ENCODE peak calls at places on chromosomes 2 and 18, in six cellular contexts. Y is DND-41; D is right atrium auricular region; O is breast epithelium; L is mammary epithelial cell; S is CD8-positive, alpha-beta memory T cell. M is an unnamed sample.
A peak's percentile ranks its signal among the peaks of the same experiment; 100 is the strongest.

GRCh38 chr2:188969236-188970032 is 4.7 kb upstream of the COL3A1 start:
- DNase-seq in Y (no peak), D (no peak), O (no peak), L (no peak), S (no peak), M (no peak)

GRCh38 chr2:24853046-24853445 is 59.8 kb downstream of the CENPO start:
- DNase-seq in Y (no peak), D (no peak), O (no peak), L (no peak), S (no peak), M (no peak)

GRCh38 chr2:23506460-23507266 is 121.7 kb downstream of the KLHL29 start:
- DNase-seq in Y (no peak), D (no peak), O (no peak), L (no peak), S (no peak), M (no peak)

GRCh38 chr2:3503046-3503445 is 16.3 kb downstream of the ADI1 start:
- DNase-seq in Y (no peak), D (no peak), O (no peak), L (no peak), S (no peak), M (no peak)

GRCh38 chr2:61910603-61911002 is 5.1 kb downstream of the COMMD1 start:
- DNase-seq in Y (no peak), D (no peak), O (no peak), L (no peak), S (no peak), M (no peak)

GRCh38 chr2:68824831-68825230 is 46.4 kb downstream of the BMP10 start:
- DNase-seq in Y (no peak), D (no peak), O (no peak), L (peak; percentile 63), S (no peak), M (no peak)

GRCh38 chr2:239949079-239949478 is 76.1 kb downstream of the NDUFA10 start:
- DNase-seq in Y (no peak), D (no peak), O (peak; percentile 1), L (no peak), S (no peak), M (no peak)

GRCh38 chr2:190447766-190448165 is 39.6 kb downstream of the MFSD6 start:
- DNase-seq in Y (no peak), D (no peak), O (no peak), L (no peak), S (no peak), M (no peak)

GRCh38 chr2:28277466-28277865 is 115.2 kb upstream of the FOSL2 start:
- DNase-seq in Y (no peak), D (no peak), O (no peak), L (no peak), S (no peak), M (no peak)

GRCh38 chr2:152347076-152347475 is 12.1 kb downstream of the FMNL2 start:
- DNase-seq in Y (no peak), D (no peak), O (no peak), L (peak; percentile 97), S (no peak), M (no peak)

GRCh38 chr2:164388511-164388910 is 232.8 kb downstream of the GRB14 start:
- DNase-seq in Y (no peak), D (no peak), O (no peak), L (peak; percentile 77), S (no peak), M (no peak)

DNA sequence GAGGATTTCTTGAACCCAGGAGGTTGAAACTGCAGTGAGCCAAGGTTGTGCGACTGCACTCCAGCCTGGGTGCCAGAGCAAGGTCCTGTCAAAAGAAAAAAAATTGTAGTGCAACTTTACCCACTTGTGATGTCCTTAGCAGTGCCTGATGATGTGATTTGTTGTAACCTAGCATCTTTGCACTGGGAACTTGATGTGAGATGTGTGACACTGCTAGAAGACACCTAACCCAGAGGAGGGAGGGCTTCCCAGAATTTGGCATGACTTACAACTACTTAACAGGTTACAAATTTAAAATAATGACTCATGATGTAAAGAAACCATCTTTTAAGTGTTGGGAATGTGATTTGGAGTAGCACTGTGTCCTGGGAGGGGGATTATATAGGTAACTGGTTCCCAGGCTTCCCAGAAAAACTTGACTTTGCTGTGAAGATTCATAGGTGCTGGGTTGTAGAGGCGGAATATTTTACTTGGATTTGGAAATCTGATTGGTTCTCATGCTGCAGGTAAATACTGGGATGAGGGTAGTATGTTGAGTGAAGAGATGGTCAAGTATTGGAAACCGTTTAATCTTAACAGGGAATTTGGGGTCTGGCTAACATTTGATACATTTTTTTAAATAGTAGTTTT is 3.7 kb downstream of the EEF1B2 start:
- DNase-seq in Y (no peak), D (no peak), O (no peak), L (no peak), S (no peak), M (no peak)
- H3K27ac ChIP-seq in Y (no peak overlapping the region), D (no peak overlapping the region), O (no peak overlapping the region), L (no peak overlapping the region), S (no peak overlapping the region), M (no peak overlapping the region)

GRCh38 chr2:42572297-42573081 is 4.1 kb downstream of the MTA3 start:
- DNase-seq in Y (no peak), D (no peak), O (no peak), L (peak; percentile 48), S (no peak), M (no peak)
- H3K4me3 ChIP-seq in Y (no peak overlapping the region), D (no peak overlapping the region), O (no peak overlapping the region), L (no peak overlapping the region), S (no peak overlapping the region), M (no peak overlapping the region)

GRCh38 chr2:176123847-176124273 is 1.3 kb downstream of the HOXD9 start:
- DNase-seq in Y (no peak), D (no peak), O (peak; percentile 45), L (no peak), S (no peak), M (no peak)
- H3K4me1 ChIP-seq in Y (peaks cover 4% of the 10 kb centered on the region), D (peaks cover 25% of the 10 kb centered on the region), O (no peaks in the 10 kb centered on the region), L (peaks cover 8% of the 10 kb centered on the region), S (peaks cover 8% of the 10 kb centered on the region), M (peaks cover 22% of the 10 kb centered on the region)

GRCh38 chr2:127035212-127035611 is 71.7 kb downstream of the BIN1 start:
- DNase-seq in Y (no peak), D (no peak), O (no peak), L (no peak), S (no peak), M (no peak)

GRCh38 chr2:127037456-127037855 is 69.5 kb downstream of the BIN1 start:
- DNase-seq in Y (no peak), D (no peak), O (no peak), L (no peak), S (no peak), M (no peak)

GRCh38 chr2:127034056-127034455 is 72.9 kb downstream of the BIN1 start:
- DNase-seq in Y (no peak), D (peak; percentile 32), O (no peak), L (no peak), S (no peak), M (no peak)

GRCh38 chr2:127029652-127030051 is 77.3 kb downstream of the BIN1 start:
- DNase-seq in Y (no peak), D (no peak), O (no peak), L (no peak), S (no peak), M (no peak)

GRCh38 chr2:127032601-127033000 is 74.4 kb downstream of the BIN1 start:
- DNase-seq in Y (no peak), D (no peak), O (no peak), L (no peak), S (no peak), M (no peak)
- H3K27ac ChIP-seq in Y (no peak overlapping the region), D (no peak overlapping the region), O (no peak overlapping the region), L (no peak overlapping the region), S (no peak overlapping the region), M (no peak overlapping the region)

GRCh38 chr2:96305091-96305978 is at the start of gene SNRNP200:
- DNase-seq in Y (peak; percentile 93), D (peak; percentile 86), O (peak; percentile 83), L (peak; percentile 84), S (peak; percentile 93), M (peak; percentile 93)

GRCh38 chr2:96304606-96305005 is 740 bp downstream of the SNRNP200 start:
- DNase-seq in Y (no peak), D (no peak), O (no peak), L (no peak), S (no peak), M (no peak)

GRCh38 chr2:96308248-96308647 is 2.9 kb upstream of the SNRNP200 start:
- DNase-seq in Y (no peak), D (no peak), O (no peak), L (no peak), S (no peak), M (no peak)

GRCh38 chr2:96305979-96306308 is 598 bp upstream of the SNRNP200 start:
- DNase-seq in Y (no peak), D (no peak), O (no peak), L (no peak), S (no peak), M (peak; percentile 16)

GRCh38 chr2:96306370-96306769 is 1.0 kb upstream of the SNRNP200 start:
- DNase-seq in Y (no peak), D (no peak), O (no peak), L (no peak), S (no peak), M (no peak)
- H3K4me3 ChIP-seq in Y (peak overlapping the region; percentile 45), D (peak overlapping the region; percentile 77), O (peak overlapping the region; percentile 81), L (peak overlapping the region; percentile 84), S (peak overlapping the region; percentile 99), M (peak overlapping the region; percentile 84)

GRCh38 chr2:118078734-118079133 is 9.5 kb upstream of the INSIG2 start:
- DNase-seq in Y (no peak), D (no peak), O (no peak), L (no peak), S (no peak), M (no peak)
- H3K4me1 ChIP-seq in Y (no peaks in the 10 kb centered on the region), D (no peaks in the 10 kb centered on the region), O (no peaks in the 10 kb centered on the region), L (no peaks in the 10 kb centered on the region), S (no peaks in the 10 kb centered on the region), M (no peaks in the 10 kb centered on the region)

GRCh38 chr18:42196651-42197050 is 241.6 kb downstream of the PIK3C3 start:
- DNase-seq in Y (no peak), D (no peak), O (no peak), L (peak; percentile 61), S (no peak), M (no peak)
- H3K27ac ChIP-seq in Y (no peak overlapping the region), D (no peak overlapping the region), O (no peak overlapping the region), L (no peak overlapping the region), S (no peak overlapping the region), M (no peak overlapping the region)

DNA sequence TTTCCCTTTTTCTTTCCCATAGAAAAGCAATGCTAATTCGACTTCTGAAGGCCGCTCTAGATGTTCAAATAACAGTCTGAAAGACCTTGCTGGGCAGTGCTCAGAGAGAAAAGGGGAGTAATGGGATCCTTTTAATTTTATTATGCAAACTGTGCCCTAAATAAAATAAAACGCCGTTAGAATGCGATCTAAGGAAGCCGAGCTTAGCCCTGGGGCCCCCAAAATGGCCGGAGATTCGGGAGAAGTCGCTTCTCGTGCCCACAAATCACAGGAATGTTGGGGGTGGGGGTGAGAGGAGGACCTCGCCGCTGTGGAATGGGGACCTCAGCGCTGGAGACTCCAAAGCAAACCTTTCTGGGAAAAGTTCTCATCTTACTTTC is 8.4 kb upstream of the POU3F3 start:
- DNase-seq in Y (no peak), D (no peak), O (no peak), L (no peak), S (no peak), M (no peak)
- H3K4me3 ChIP-seq in Y (no peak overlapping the region), D (no peak overlapping the region), O (peak overlapping the region; percentile 61), L (no peak overlapping the region), S (no peak overlapping the region), M (no peak overlapping the region)

M was measured in CD8-positive, alpha-beta T cell.